ENCODE peak calls at places on chromosomes 7 and 10, in eight cellular contexts. V, B, P, O, H, E, R and J are unnamed samples.

GRCh38 chr7:55438765-55439525 is 73.8 kb downstream of the LANCL2 start:
- DNase-seq in V (peak; percentile 79), B (no peak), P (no peak), O (no peak), H (no peak), E (no peak), R (no peak), J (no peak)

GRCh38 chr7:46145412-46145811 is 224.3 kb upstream of the IGFBP3 start:
- DNase-seq in V (no peak), B (no peak), P (no peak), O (peak; percentile 58), H (no peak), E (peak; percentile 37), R (no peak), J (no peak)

GRCh38 chr7:142485617-142486226 is 227.9 kb upstream of the PRSS58 start:
- DNase-seq in V (no peak), B (no peak), P (no peak), O (no peak), H (no peak), E (no peak), R (no peak), J (no peak)

GRCh38 chr7:151518105-151518780 is 1.5 kb downstream of the RHEB start:
- DNase-seq in V (peak; percentile 75), B (peak; percentile 89), P (peak; percentile 89), O (peak; percentile 79), H (no peak), E (peak; percentile 62), R (peak; percentile 59), J (no peak)

GRCh38 chr7:27593226-27593625 is 69.5 kb downstream of the HIBADH start:
- DNase-seq in V (no peak), B (no peak), P (no peak), O (no peak), H (no peak), E (no peak), R (no peak), J (no peak)

GRCh38 chr10:132096223-132096622 is 30.5 kb downstream of the JAKMIP3 start:
- DNase-seq in V (no peak), B (no peak), P (no peak), O (peak; percentile 63), H (no peak), E (no peak), R (no peak), J (no peak)

GRCh38 chr7:75966209-75966961 is 28.0 kb downstream of the TMEM120A start:
- DNase-seq in V (no peak), B (peak; percentile 59), P (peak; percentile 69), O (peak; percentile 4), H (no peak), E (peak; percentile 73), R (peak; percentile 66), J (peak; percentile 54)

GRCh38 chr7:154794147-154794780 is 208.7 kb downstream of the PAXIP1 start:
- DNase-seq in V (peak; percentile 11), B (no peak), P (no peak), O (peak; percentile 77), H (no peak), E (no peak), R (no peak), J (no peak)

GRCh38 chr10:24886281-24886680 is 66.1 kb downstream of the PRTFDC1 start:
- DNase-seq in V (peak; percentile 27), B (no peak), P (no peak), O (no peak), H (no peak), E (no peak), R (no peak), J (no peak)

GRCh38 chr7:43458746-43459337 is 124.1 kb upstream of the STK17A start:
- DNase-seq in V (no peak), B (no peak), P (no peak), O (no peak), H (no peak), E (no peak), R (no peak), J (no peak)

GRCh38 chr10:88270871-88271713 is 312.0 kb downstream of the RNLS start:
- DNase-seq in V (no peak), B (no peak), P (no peak), O (no peak), H (no peak), E (no peak), R (no peak), J (no peak)

GRCh38 chr10:70830185-70830584 is 14.4 kb downstream of the SGPL1 start:
- DNase-seq in V (no peak), B (no peak), P (no peak), O (no peak), H (no peak), E (no peak), R (no peak), J (no peak)

GRCh38 chr7:104230606-104231005 is 22.8 kb upstream of the ORC5 start:
- DNase-seq in V (no peak), B (no peak), P (no peak), O (no peak), H (no peak), E (no peak), R (no peak), J (no peak)

GRCh38 chr10:69803809-69804208 is 2.1 kb downstream of the COL13A1 start:
- DNase-seq in V (no peak), B (peak; percentile 47), P (no peak), O (no peak), H (no peak), E (no peak), R (no peak), J (no peak)

GRCh38 chr7:16753932-16754571 is 497 bp downstream of the TSPAN13 start:
- DNase-seq in V (peak; percentile 50), B (peak; percentile 85), P (peak; percentile 59), O (peak; percentile 66), H (peak; percentile 45), E (no peak), R (peak; percentile 38), J (no peak)

GRCh38 chr7:7352845-7353244 is 170.5 kb downstream of the C1GALT1 start:
- DNase-seq in V (no peak), B (no peak), P (no peak), O (peak; percentile 10), H (no peak), E (no peak), R (no peak), J (no peak)

GRCh38 chr7:78607099-78607498 is 808.5 kb downstream of the PHTF2 start:
- DNase-seq in V (no peak), B (no peak), P (no peak), O (no peak), H (no peak), E (no peak), R (no peak), J (no peak)

GRCh38 chr10:34859170-34859569 is 44.1 kb upstream of the PARD3 start:
- DNase-seq in V (no peak), B (no peak), P (no peak), O (no peak), H (no peak), E (no peak), R (no peak), J (no peak)

GRCh38 chr7:27174077-27175004 is at the start of gene HOXA10:
- DNase-seq in V (peak; percentile 63), B (peak; percentile 73), P (peak; percentile 31), O (no peak), H (no peak), E (peak; percentile 88), R (no peak), J (no peak)

GRCh38 chr10:8967004-8967530 is 912.6 kb downstream of the GATA3 start:
- DNase-seq in V (no peak), B (no peak), P (no peak), O (no peak), H (no peak), E (no peak), R (no peak), J (no peak)

GRCh38 chr10:124252097-124252715 is 158.8 kb upstream of the CHST15 start:
- DNase-seq in V (no peak), B (no peak), P (no peak), O (no peak), H (no peak), E (no peak), R (no peak), J (no peak)

GRCh38 chr7:11328309-11328708 is 354.6 kb downstream of the PHF14 start:
- DNase-seq in V (no peak), B (no peak), P (no peak), O (peak; percentile 24), H (no peak), E (no peak), R (no peak), J (no peak)

GRCh38 chr7:140542226-140542625 is 62.9 kb upstream of the MKRN1 start:
- DNase-seq in V (no peak), B (peak; percentile 54), P (peak; percentile 80), O (no peak), H (no peak), E (peak; percentile 88), R (peak; percentile 42), J (no peak)

DNA sequence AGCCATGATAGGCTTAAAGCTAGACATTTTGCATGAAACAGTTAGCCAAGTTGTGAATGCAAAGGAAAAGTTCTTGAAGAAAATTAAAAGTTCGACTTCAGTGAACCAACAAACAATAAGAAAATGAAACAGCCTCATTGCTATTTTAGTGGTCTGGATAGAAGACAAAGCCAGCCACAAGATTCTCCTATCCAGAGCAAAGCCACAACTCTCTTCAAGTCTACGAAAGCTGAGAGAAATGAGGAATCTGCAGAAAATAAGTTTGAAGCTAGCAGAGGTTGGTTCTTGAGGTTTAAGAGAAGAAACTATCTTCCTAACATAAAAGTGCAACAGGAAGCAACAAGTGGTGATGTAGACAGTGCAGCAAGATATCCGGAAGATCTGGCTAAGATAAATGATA is 271.4 kb upstream of the GRM3 start:
- DNase-seq in V (no peak), B (no peak), P (no peak), O (no peak), H (no peak), E (no peak), R (no peak), J (no peak)
- H3K27ac ChIP-seq in V (no peak overlapping the region), B (no peak overlapping the region), P (no peak overlapping the region), O (no peak overlapping the region), H (no peak overlapping the region), E (no peak overlapping the region), R (no peak overlapping the region), J (no peak overlapping the region)

GRCh38 chr7:29878081-29878688 is 71.9 kb downstream of the WIPF3 start:
- DNase-seq in V (no peak), B (no peak), P (no peak), O (peak; percentile 35), H (no peak), E (no peak), R (no peak), J (no peak)
- TF ChIP-seq CTCF in V (peak; percentile 33), B (peak; percentile 37), P (peak; percentile 36), O (peak; percentile 59), H (peak; percentile 53), E (peak; percentile 45), R (peak; percentile 53), J (peak; percentile 54)

DNA sequence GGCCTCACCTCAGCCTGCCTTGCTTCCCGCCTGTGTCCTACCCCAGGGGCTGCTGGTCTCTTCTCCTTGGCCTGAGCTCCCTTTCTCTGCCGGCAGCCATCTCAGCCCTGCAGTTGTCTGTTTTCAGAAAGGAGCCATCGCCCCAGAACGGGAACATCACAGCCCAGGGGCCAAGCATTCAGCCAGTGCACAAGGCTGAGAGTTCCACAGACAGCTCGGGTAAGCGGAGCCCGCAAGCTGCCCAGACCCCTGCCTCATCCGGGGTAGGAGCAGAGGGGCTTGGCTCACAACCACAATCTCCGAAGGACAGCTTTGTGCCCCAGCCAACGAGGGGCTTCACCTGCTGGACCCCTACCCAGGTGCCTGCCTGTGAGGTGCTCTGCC is 5.3 kb upstream of the DEPP1 start:
- DNase-seq in V (no peak), B (no peak), P (peak; percentile 37), O (no peak), H (no peak), E (peak; percentile 11), R (peak; percentile 18), J (no peak)
- H3K27ac ChIP-seq in V (no peak overlapping the region), B (no peak overlapping the region), P (no peak overlapping the region), O (no peak overlapping the region), H (peak overlapping the region; percentile 49), E (no peak overlapping the region), R (peak overlapping the region; percentile 67), J (peak overlapping the region; percentile 87)

GRCh38 chr10:99973190-99973589 is 36.6 kb downstream of the DNMBP start:
- DNase-seq in V (no peak), B (no peak), P (no peak), O (no peak), H (no peak), E (no peak), R (no peak), J (no peak)
- TF ChIP-seq CTCF in V (no peak), B (no peak), P (peak; percentile 47), O (peak; percentile 58), H (peak; percentile 28), E (no peak), R (peak; percentile 28), J (no peak)